ENCODE peak calls at places on chromosome 1, in four cellular contexts. One of them, this sample, is unnamed.

GRCh38 chr1:98792123-98792522 is 130.6 kb downstream of the SNX7 start:
- DNase-seq in K562: no peak
- DNase-seq in SK-N-SH: peak; percentile 24
- DNase-seq in IMR-90: peak; percentile 34
- DNase-seq in this sample: no peak

GRCh38 chr1:36950588-36950987 is 83.7 kb downstream of the GRIK3 start:
- DNase-seq in K562: no peak
- DNase-seq in SK-N-SH: no peak
- DNase-seq in IMR-90: no peak
- DNase-seq in this sample: no peak

GRCh38 chr1:48869116-48869893 is 92.6 kb upstream of the BEND5 start:
- DNase-seq in K562: no peak
- DNase-seq in SK-N-SH: no peak
- DNase-seq in IMR-90: no peak
- DNase-seq in this sample: peak; percentile 3

GRCh38 chr1:231359113-231359512 is 21.0 kb downstream of the SPRTN start:
- DNase-seq in K562: peak; percentile 14
- DNase-seq in SK-N-SH: no peak
- DNase-seq in IMR-90: peak; percentile 87
- DNase-seq in this sample: no peak

GRCh38 chr1:10152709-10153284 is 57.6 kb upstream of the KIF1B start:
- DNase-seq in K562: peak; percentile 58
- DNase-seq in SK-N-SH: peak; percentile 63
- DNase-seq in IMR-90: peak; percentile 48
- DNase-seq in this sample: no peak

GRCh38 chr1:177346960-177347359 is 176.2 kb downstream of the BRINP2 start:
- DNase-seq in K562: no peak
- DNase-seq in SK-N-SH: no peak
- DNase-seq in IMR-90: no peak
- DNase-seq in this sample: peak; percentile 9

GRCh38 chr1:155128755-155129473 is 1.2 kb downstream of the EFNA1 start:
- DNase-seq in K562: no peak
- DNase-seq in SK-N-SH: peak; percentile 64
- DNase-seq in IMR-90: no peak
- DNase-seq in this sample: peak; percentile 90

GRCh38 chr1:90133133-90133532 is 138.2 kb downstream of the ZNF326 start:
- DNase-seq in K562: peak; percentile 34
- DNase-seq in SK-N-SH: peak; percentile 24
- DNase-seq in IMR-90: peak; percentile 3
- DNase-seq in this sample: peak; percentile 12

GRCh38 chr1:244833734-244834595 is 1.5 kb upstream of the COX20 start:
- DNase-seq in K562: peak; percentile 83
- DNase-seq in SK-N-SH: peak; percentile 70
- DNase-seq in IMR-90: peak; percentile 69
- DNase-seq in this sample: peak; percentile 98

GRCh38 chr1:110249256-110249655 is 39.1 kb downstream of the KCNC4 start:
- DNase-seq in K562: no peak
- DNase-seq in SK-N-SH: no peak
- DNase-seq in IMR-90: no peak
- DNase-seq in this sample: no peak

DNA sequence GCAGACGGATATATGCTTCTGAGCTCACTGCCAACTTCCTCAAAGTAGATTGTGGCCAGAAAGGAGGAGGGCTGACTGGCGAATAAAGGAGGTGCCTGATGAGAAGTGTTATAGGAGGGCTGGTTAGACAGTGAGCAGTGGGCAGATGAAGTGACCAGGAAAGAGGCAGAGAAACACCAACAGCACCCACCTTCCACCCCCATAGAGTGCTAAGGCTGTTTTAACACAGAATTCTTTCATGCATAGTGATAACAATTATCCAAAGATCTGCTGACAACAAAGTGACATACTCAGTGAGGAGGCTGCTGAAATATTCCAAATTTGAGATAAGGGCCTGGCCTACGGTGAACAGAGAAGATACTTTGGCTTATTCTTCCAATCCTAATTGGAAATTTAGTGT is 21.2 kb upstream of the MTR start:
- DNase-seq in K562: no peak
- DNase-seq in SK-N-SH: no peak
- DNase-seq in IMR-90: no peak
- DNase-seq in this sample: no peak
- TF ChIP-seq MXI1 in K562: no peak
- TF ChIP-seq MXI1 in SK-N-SH: no peak
- TF ChIP-seq MXI1 in IMR-90: no peak
- TF ChIP-seq MXI1 in this sample: no peak

DNA sequence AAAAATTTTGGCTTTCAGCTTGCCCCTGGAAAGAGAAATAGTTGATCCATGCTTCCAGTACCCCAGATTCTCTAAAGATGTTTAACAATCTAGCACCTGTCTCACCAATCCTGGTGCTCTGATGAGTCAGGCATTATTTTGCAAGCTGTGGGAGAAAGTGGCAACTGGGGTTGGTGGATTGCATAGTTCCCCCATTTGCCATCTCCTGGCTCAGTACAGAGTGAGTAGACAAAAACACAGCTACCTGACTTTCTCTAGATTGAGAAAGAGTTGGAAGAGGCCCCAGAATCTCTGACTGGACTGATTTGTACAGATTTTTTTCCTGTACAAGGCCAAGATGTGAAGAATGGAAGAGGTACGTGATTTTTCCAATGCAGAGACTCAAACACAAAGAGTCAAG is 75.1 kb upstream of the NEGR1 start:
- DNase-seq in K562: no peak
- DNase-seq in SK-N-SH: no peak
- DNase-seq in IMR-90: peak; percentile 53
- DNase-seq in this sample: no peak
- TF ChIP-seq MXI1 in K562: no peak
- TF ChIP-seq MXI1 in SK-N-SH: no peak
- TF ChIP-seq MXI1 in IMR-90: no peak
- TF ChIP-seq MXI1 in this sample: no peak

GRCh38 chr1:229563701-229564100 is 5.2 kb upstream of the ABCB10 start:
- DNase-seq in K562: no peak
- DNase-seq in SK-N-SH: no peak
- DNase-seq in IMR-90: peak; percentile 77
- DNase-seq in this sample: no peak
- TF ChIP-seq MXI1 in K562: no peak
- TF ChIP-seq MXI1 in SK-N-SH: no peak
- TF ChIP-seq MXI1 in IMR-90: no peak
- TF ChIP-seq MXI1 in this sample: no peak

GRCh38 chr1:8090241-8090702 is 64.2 kb upstream of the ERRFI1 start:
- DNase-seq in K562: no peak
- DNase-seq in SK-N-SH: no peak
- DNase-seq in IMR-90: peak; percentile 98
- DNase-seq in this sample: no peak

GRCh38 chr1:8091691-8092090 is 65.6 kb upstream of the ERRFI1 start:
- DNase-seq in K562: no peak
- DNase-seq in SK-N-SH: no peak
- DNase-seq in IMR-90: no peak
- DNase-seq in this sample: no peak

GRCh38 chr1:8086071-8086470 is 60.0 kb upstream of the ERRFI1 start:
- DNase-seq in K562: no peak
- DNase-seq in SK-N-SH: no peak
- DNase-seq in IMR-90: no peak
- DNase-seq in this sample: no peak

GRCh38 chr1:8092603-8093141 is 66.6 kb upstream of the ERRFI1 start:
- DNase-seq in K562: no peak
- DNase-seq in SK-N-SH: no peak
- DNase-seq in IMR-90: no peak
- DNase-seq in this sample: no peak

GRCh38 chr1:8089535-8090228 is 63.6 kb upstream of the ERRFI1 start:
- DNase-seq in K562: no peak
- DNase-seq in SK-N-SH: no peak
- DNase-seq in IMR-90: peak; percentile 66
- DNase-seq in this sample: no peak
- TF ChIP-seq MXI1 in K562: no peak
- TF ChIP-seq MXI1 in SK-N-SH: no peak
- TF ChIP-seq MXI1 in IMR-90: no peak
- TF ChIP-seq MXI1 in this sample: no peak

DNA sequence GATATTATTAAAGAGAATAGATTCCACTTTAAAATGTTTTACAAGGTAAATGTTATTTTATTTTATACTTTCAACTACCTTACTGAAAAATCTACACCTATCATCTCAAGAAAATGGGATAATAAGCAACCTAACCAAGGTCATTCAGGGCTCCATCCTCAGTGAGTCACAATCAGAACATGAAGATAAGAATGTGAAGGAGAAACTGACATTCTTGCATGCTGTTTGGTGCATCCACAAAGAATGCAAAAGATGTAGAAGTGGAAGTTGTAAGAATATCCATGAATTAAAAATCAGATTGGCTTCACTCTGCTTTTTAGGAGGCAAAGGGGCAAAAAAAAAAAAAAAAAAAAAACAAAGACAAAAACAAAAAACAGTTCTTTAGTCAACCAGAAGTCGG is 6.5 kb downstream of the WARS2 start:
- DNase-seq in K562: no peak
- DNase-seq in SK-N-SH: no peak
- DNase-seq in IMR-90: peak; percentile 63
- DNase-seq in this sample: no peak
- TF ChIP-seq MXI1 in K562: no peak
- TF ChIP-seq MXI1 in SK-N-SH: no peak
- TF ChIP-seq MXI1 in IMR-90: peak; percentile 21
- TF ChIP-seq MXI1 in this sample: no peak

GRCh38 chr1:182955596-182956588 is 2.9 kb upstream of the SHCBP1L start:
- DNase-seq in K562: no peak
- DNase-seq in SK-N-SH: no peak
- DNase-seq in IMR-90: peak; percentile 92
- DNase-seq in this sample: no peak

GRCh38 chr1:182960046-182960445 is 7.1 kb upstream of the SHCBP1L start:
- DNase-seq in K562: no peak
- DNase-seq in SK-N-SH: no peak
- DNase-seq in IMR-90: no peak
- DNase-seq in this sample: no peak

GRCh38 chr1:182962554-182963115 is 9.7 kb upstream of the SHCBP1L start:
- DNase-seq in K562: peak; percentile 86
- DNase-seq in SK-N-SH: peak; percentile 88
- DNase-seq in IMR-90: peak; percentile 90
- DNase-seq in this sample: peak; percentile 73

GRCh38 chr1:182956708-182957365 is 3.9 kb upstream of the SHCBP1L start:
- DNase-seq in K562: no peak
- DNase-seq in SK-N-SH: no peak
- DNase-seq in IMR-90: no peak
- DNase-seq in this sample: no peak

DNA sequence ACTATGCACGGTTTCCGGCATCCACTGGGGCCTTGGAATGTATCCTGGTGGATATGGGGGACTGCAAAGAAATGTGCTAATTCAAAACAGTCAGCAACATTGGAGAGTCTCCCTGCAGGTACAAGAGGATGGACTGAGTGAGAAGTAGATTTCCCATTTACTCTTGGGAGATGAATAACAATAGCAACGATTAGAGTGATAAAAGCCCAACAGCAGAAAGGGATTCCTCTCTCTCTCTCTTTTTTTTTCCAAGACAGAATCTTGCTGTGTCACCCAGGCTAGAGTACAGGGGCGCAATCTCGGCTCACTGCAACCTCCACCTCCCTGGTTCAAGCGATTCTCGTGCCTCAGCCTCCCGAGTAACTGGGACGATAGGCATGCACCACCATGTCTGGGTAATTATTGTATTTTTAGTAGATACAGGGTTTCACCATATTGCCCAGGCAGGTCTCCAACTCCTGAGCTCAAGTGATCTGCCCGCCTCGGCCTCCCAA is 5.0 kb upstream of the SHCBP1L start:
- DNase-seq in K562: no peak
- DNase-seq in SK-N-SH: no peak
- DNase-seq in IMR-90: no peak
- DNase-seq in this sample: no peak
- TF ChIP-seq MXI1 in K562: no peak
- TF ChIP-seq MXI1 in SK-N-SH: no peak
- TF ChIP-seq MXI1 in IMR-90: no peak
- TF ChIP-seq MXI1 in this sample: no peak

GRCh38 chr1:29707796-29708195 is 471.5 kb downstream of the PTPRU start:
- DNase-seq in K562: no peak
- DNase-seq in SK-N-SH: no peak
- DNase-seq in IMR-90: no peak
- DNase-seq in this sample: no peak

GRCh38 chr1:29711582-29712274 is 475.4 kb downstream of the PTPRU start:
- DNase-seq in K562: no peak
- DNase-seq in SK-N-SH: no peak
- DNase-seq in IMR-90: peak; percentile 78
- DNase-seq in this sample: no peak

GRCh38 chr1:29708381-29708780 is 472.1 kb downstream of the PTPRU start:
- DNase-seq in K562: no peak
- DNase-seq in SK-N-SH: peak; percentile 54
- DNase-seq in IMR-90: peak; percentile 69
- DNase-seq in this sample: no peak

GRCh38 chr1:29708818-29709710 is 472.7 kb downstream of the PTPRU start:
- DNase-seq in K562: no peak
- DNase-seq in SK-N-SH: peak; percentile 87
- DNase-seq in IMR-90: peak; percentile 81
- DNase-seq in this sample: no peak

DNA sequence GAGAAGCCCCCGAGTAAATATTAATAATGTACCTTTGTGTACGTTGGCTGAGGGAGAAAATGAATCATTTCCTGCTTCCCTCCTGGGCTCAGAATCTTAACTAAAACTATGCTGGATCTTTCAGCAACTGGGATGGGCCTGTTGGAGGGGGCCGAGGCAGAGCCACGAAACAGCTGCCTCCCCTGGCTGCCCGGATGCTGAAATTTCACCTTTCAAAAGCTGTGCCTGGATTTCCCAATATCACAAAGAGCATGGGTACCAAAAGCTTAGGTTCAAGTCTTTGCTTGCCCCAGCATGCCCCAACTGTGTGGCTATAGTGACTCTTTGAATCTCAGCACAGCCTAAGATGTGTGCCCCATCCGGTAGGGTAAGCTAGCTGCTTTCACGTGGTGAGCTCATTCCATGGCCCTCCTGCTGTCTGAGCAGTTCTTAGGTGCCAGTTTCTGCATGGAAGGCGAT is 473.4 kb downstream of the PTPRU start:
- DNase-seq in K562: no peak
- DNase-seq in SK-N-SH: no peak
- DNase-seq in IMR-90: peak; percentile 79
- DNase-seq in this sample: no peak
- TF ChIP-seq MXI1 in K562: no peak
- TF ChIP-seq MXI1 in SK-N-SH: no peak
- TF ChIP-seq MXI1 in IMR-90: no peak
- TF ChIP-seq MXI1 in this sample: no peak

This sample was measured in HepG2.